ENCODE peak calls at places on chromosome 18, in six cellular contexts. A is CD8-positive, alpha-beta memory T cell; J is neuronal stem cell; G is heart right ventricle; D is psoas muscle; I is HCT116. K is an unnamed sample.

GRCh38 chr18:50836521-50836957 is 16.7 kb upstream of the MRO start:
- DNase-seq in D (no peak), J (no peak), G (no peak), I (no peak), A (no peak), K (no peak)

GRCh38 chr18:24176727-24177416 is 38.0 kb downstream of the CABYR start:
- DNase-seq in J (peak; percentile 61), A (no peak), D (peak; percentile 63), G (peak; percentile 67), I (peak; percentile 35), K (peak; percentile 56)

GRCh38 chr18:50053142-50053541 is 141.8 kb downstream of the MYO5B start:
- DNase-seq in I (no peak), G (no peak), J (no peak), A (no peak), D (no peak), K (no peak)

GRCh38 chr18:69978743-69979715 is 31.4 kb upstream of the CD226 start:
- DNase-seq in A (no peak), I (no peak), D (no peak), J (no peak), G (no peak), K (no peak)

GRCh38 chr18:2310824-2311349 is 260.4 kb downstream of the METTL4 start:
- DNase-seq in G (no peak), I (no peak), D (no peak), A (no peak), J (no peak), K (no peak)

GRCh38 chr18:32460046-32460785 is 10.5 kb downstream of the GAREM1 start:
- DNase-seq in J (no peak), G (no peak), A (no peak), D (no peak), I (no peak), K (no peak)

GRCh38 chr18:44181951-44182350 is 498.7 kb upstream of the SETBP1 start:
- DNase-seq in A (no peak), I (no peak), G (no peak), J (no peak), D (no peak), K (no peak)

GRCh38 chr18:45068563-45069191 is 388.0 kb downstream of the SETBP1 start:
- DNase-seq in G (no peak), J (no peak), I (no peak), A (no peak), D (no peak), K (no peak)

GRCh38 chr18:46413684-46414083 is 243.3 kb downstream of the LOXHD1 start:
- DNase-seq in D (no peak), J (no peak), G (no peak), A (no peak), I (no peak), K (no peak)

GRCh38 chr18:31671951-31672350 is 12.4 kb downstream of the B4GALT6 start:
- DNase-seq in G (no peak), A (no peak), D (no peak), J (no peak), I (no peak), K (no peak)

GRCh38 chr18:59051470-59052165 is 88.1 kb upstream of the SEC11C start:
- DNase-seq in J (no peak), D (peak; percentile 90), I (no peak), A (no peak), G (no peak), K (no peak)

GRCh38 chr18:6782861-6783260 is 53.3 kb downstream of the ARHGAP28 start:
- DNase-seq in J (no peak), I (no peak), G (no peak), A (no peak), D (no peak), K (no peak)

GRCh38 chr18:80252136-80252535 is 4.8 kb upstream of the PARD6G start:
- DNase-seq in D (no peak), A (no peak), J (no peak), I (no peak), G (no peak), K (no peak)

GRCh38 chr18:54357082-54357659 is 487 bp downstream of the STARD6 start:
- DNase-seq in J (no peak), D (no peak), I (no peak), G (no peak), A (no peak), K (no peak)

GRCh38 chr18:71249791-71250190 is 960.9 kb downstream of the SOCS6 start:
- DNase-seq in D (no peak), A (no peak), I (no peak), G (no peak), J (no peak), K (no peak)

GRCh38 chr18:10205136-10205535 is 249.3 kb upstream of the APCDD1 start:
- DNase-seq in G (peak; percentile 36), J (no peak), I (no peak), D (no peak), A (no peak), K (no peak)

GRCh38 chr18:50678651-50679415 is 118.9 kb downstream of the MAPK4 start:
- DNase-seq in J (no peak), I (no peak), D (no peak), G (no peak), A (no peak), K (no peak)

GRCh38 chr18:7000484-7001096 is 117.0 kb downstream of the LAMA1 start:
- DNase-seq in A (no peak), D (no peak), G (no peak), J (no peak), I (no peak), K (no peak)

GRCh38 chr18:60892855-60893254 is 440.4 kb upstream of the CDH20 start:
- DNase-seq in J (no peak), I (peak; percentile 41), G (no peak), D (no peak), A (no peak), K (no peak)

GRCh38 chr18:31223371-31223770 is 60.7 kb upstream of the DSC1 start:
- DNase-seq in D (no peak), J (no peak), I (no peak), G (no peak), A (no peak), K (no peak)

GRCh38 chr18:24009651-24010333 is 4.8 kb upstream of the TTC39C start:
- DNase-seq in G (no peak), J (no peak), D (no peak), A (peak; percentile 36), I (no peak), K (no peak)

GRCh38 chr18:76839395-76839794 is 17.0 kb downstream of the ZNF236 start:
- DNase-seq in D (no peak), A (no peak), I (no peak), G (no peak), J (no peak), K (no peak)

GRCh38 chr18:44946529-44947113 is 265.9 kb downstream of the SETBP1 start:
- DNase-seq in G (no peak), J (no peak), A (no peak), D (no peak), I (no peak), K (no peak)

GRCh38 chr18:44452346-44452745 is 228.3 kb upstream of the SETBP1 start:
- DNase-seq in I (no peak), D (no peak), J (no peak), A (no peak), G (no peak), K (no peak)

DNA sequence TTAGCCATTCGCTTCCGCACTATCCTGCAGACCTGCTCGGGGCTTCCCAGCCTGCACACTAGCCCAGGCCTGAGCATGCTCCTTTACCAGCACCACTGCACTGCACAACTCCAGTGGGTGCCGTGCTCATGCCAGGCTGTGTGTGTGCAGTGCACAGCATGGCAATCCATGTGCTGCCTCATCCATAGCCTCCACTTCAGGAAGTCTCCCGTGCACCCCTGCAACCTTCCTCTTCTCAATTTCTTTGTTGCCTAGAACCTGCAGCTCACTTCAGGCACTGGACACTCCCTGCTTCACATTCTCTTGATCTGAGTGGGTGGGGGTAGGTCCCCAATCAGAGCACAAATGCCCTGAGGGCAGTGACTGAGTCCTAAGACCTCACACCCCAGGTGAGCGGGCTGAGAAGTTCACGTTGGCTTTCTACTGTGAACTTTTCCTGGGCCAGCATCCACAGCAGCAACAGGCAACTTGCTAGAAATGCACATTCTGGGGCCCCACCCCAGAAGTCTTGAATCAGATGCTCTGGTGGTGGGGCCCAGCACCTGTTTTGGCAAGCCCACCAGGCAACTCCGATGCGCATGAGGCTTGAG is 53.6 kb downstream of the ZBTB7C start:
- DNase-seq in I (no peak), J (no peak), D (no peak), G (no peak), A (no peak), K (no peak)
- H3K27ac ChIP-seq in I (no peak overlapping the region), J (no peak overlapping the region), D (no peak overlapping the region), G (no peak overlapping the region), A (no peak overlapping the region), K (no peak overlapping the region)

GRCh38 chr18:62081248-62081647 is 105.6 kb downstream of the PIGN start:
- DNase-seq in J (no peak), A (no peak), G (no peak), D (no peak), I (no peak), K (no peak)
- H3K27ac ChIP-seq in J (no peak overlapping the region), A (no peak overlapping the region), G (no peak overlapping the region), D (no peak overlapping the region), I (no peak overlapping the region), K (no peak overlapping the region)

DNA sequence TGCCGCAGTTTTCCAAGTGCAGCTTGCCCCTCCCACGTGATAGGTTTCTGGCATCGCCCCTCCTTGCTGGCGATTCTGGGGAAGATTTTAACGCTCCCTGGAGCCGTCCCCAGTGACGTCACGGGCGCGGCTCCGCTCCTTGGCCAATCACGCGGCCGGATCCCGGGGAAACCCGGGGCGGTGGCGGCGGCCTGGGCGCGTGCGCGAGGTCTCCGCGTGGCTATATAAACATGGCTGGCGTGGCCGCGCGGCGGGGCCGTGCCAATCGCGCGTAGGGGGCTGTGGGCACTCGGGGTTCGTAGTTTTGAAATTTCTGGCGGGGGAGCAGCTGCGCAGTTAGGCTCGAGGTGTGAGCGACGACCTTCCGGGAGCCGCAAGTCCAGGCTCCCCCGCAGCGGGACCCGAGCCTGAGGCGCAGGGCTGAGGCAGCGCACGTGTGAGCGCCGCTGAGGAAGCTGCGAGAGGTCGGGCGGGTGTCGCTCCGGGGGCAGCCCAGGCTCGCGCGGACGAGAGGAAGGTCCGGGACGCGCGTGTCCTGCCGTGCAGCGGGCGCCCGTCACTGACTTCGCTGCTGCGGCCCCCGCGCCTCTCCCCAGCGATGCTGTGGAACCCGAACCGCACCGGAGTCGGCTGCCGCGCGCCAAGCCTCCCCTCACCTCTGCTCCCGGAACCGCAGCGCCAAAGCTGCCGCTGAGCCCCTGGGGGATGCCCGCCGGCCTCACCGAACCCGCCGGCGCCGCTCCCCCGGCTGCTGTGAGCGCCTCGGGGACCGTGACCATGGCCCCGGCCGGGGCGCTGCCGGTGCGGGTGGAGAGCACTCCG is at the start of gene TAF4B:
- DNase-seq in G (peak; percentile 92), J (peak; percentile 88), I (peak; percentile 90), A (peak; percentile 93), D (peak; percentile 97), K (peak; percentile 93)
- H3K27ac ChIP-seq in G (peak within 1 kb of the TSS; percentile 67), J (no peak within 1 kb of the TSS), I (peak within 1 kb of the TSS; percentile 77), A (peak within 1 kb of the TSS; percentile 63), D (peak within 1 kb of the TSS; percentile 93), K (peak within 1 kb of the TSS; percentile 64)

GRCh38 chr18:42038936-42039335 is 83.9 kb downstream of the PIK3C3 start:
- DNase-seq in G (no peak), D (no peak), I (no peak), J (no peak), A (no peak), K (no peak)

GRCh38 chr18:42047721-42048120 is 92.7 kb downstream of the PIK3C3 start:
- DNase-seq in G (no peak), J (no peak), A (no peak), I (no peak), D (no peak), K (no peak)

GRCh38 chr18:42045346-42045745 is 90.3 kb downstream of the PIK3C3 start:
- DNase-seq in J (no peak), I (no peak), A (no peak), G (no peak), D (no peak), K (no peak)

GRCh38 chr18:42039396-42039795 is 84.4 kb downstream of the PIK3C3 start:
- DNase-seq in D (no peak), A (no peak), G (no peak), J (no peak), I (no peak), K (no peak)

GRCh38 chr18:42041793-42042192 is 86.8 kb downstream of the PIK3C3 start:
- DNase-seq in A (no peak), J (no peak), D (no peak), I (no peak), G (no peak), K (no peak)
- H3K27ac ChIP-seq in A (no peak overlapping the region), J (no peak overlapping the region), D (no peak overlapping the region), I (no peak overlapping the region), G (no peak overlapping the region), K (no peak overlapping the region)